ENCODE peak calls at places on chromosomes 16 and 17, in seven cellular contexts. I is heart left ventricle, W is ovary, Z is suprapubic skin, V is A549, C is body of pancreas, Q is spleen. R is an unnamed sample.

GRCh38 chr17:14061666-14062560 is 7.4 kb upstream of the COX10 start:
- DNase-seq in I (peak), W (no peak), Z (no peak), V (no peak), C (no peak), Q (no peak), R (peak)

GRCh38 chr16:73404001-73404400 is 356.1 kb upstream of the ZFHX3 start:
- DNase-seq in I (no peak), W (no peak), Z (no peak), V (no peak), C (no peak), Q (no peak), R (no peak)

GRCh38 chr17:50196826-50197225 is 4.6 kb downstream of the COL1A1 start:
- DNase-seq in I (no peak), W (no peak), Z (no peak), V (no peak), C (no peak), Q (no peak), R (peak)

GRCh38 chr16:84574191-84574590 is 43.7 kb downstream of the COTL1 start:
- DNase-seq in I (no peak), W (no peak), Z (no peak), V (no peak), C (no peak), Q (no peak), R (no peak)

GRCh38 chr16:3497771-3498170 is 2.5 kb upstream of the C16orf90 start:
- DNase-seq in I (no peak), W (no peak), Z (peak), V (no peak), C (no peak), Q (peak), R (no peak)

GRCh38 chr16:50298075-50298460 is 31.7 kb downstream of the ADCY7 start:
- DNase-seq in I (no peak), W (no peak), Z (peak), V (no peak), C (no peak), Q (peak), R (no peak)

GRCh38 chr17:18129041-18129502 is 20.5 kb downstream of the MYO15A start:
- DNase-seq in I (no peak), W (no peak), Z (no peak), V (no peak), C (no peak), Q (no peak), R (no peak)

GRCh38 chr16:22091721-22092120 is 620 bp upstream of the VWA3A start:
- DNase-seq in I (no peak), W (no peak), Z (no peak), V (no peak), C (no peak), Q (no peak), R (no peak)

GRCh38 chr17:64024781-64025731 is 4.6 kb upstream of the ICAM2 start:
- DNase-seq in I (no peak), W (no peak), Z (peak), V (no peak), C (peak), Q (no peak), R (no peak)

GRCh38 chr16:72120026-72120425 is 26.4 kb downstream of the DHX38 start:
- DNase-seq in I (no peak), W (no peak), Z (no peak), V (no peak), C (no peak), Q (peak), R (no peak)

GRCh38 chr17:29595943-29596774 is 3.2 kb downstream of the ANKRD13B start:
- DNase-seq in I (peak), W (no peak), Z (no peak), V (no peak), C (peak), Q (peak), R (no peak)

GRCh38 chr17:28982191-28982793 is 23.5 kb downstream of the SEZ6 start:
- DNase-seq in I (no peak), W (no peak), Z (no peak), V (no peak), C (no peak), Q (peak), R (no peak)

GRCh38 chr16:15857779-15858560 is 1.1 kb upstream of the MYH11 start:
- DNase-seq in I (peak), W (peak), Z (no peak), V (peak), C (peak), Q (no peak), R (no peak)

GRCh38 chr16:6081320-6081976 is 983.9 kb upstream of the EEF2KMT start:
- DNase-seq in I (no peak), W (no peak), Z (no peak), V (peak), C (peak), Q (no peak), R (no peak)

GRCh38 chr17:3557768-3558583 is at the start of gene TRPV3:
- DNase-seq in I (no peak), W (no peak), Z (no peak), V (no peak), C (peak), Q (peak), R (peak)

GRCh38 chr16:1959269-1960039 is at the start of gene NDUFB10:
- DNase-seq in I (peak), W (peak), Z (peak), V (peak), C (peak), Q (peak), R (peak)

GRCh38 chr16:56355786-56356275 is 69.5 kb downstream of the AMFR start:
- DNase-seq in I (no peak), W (peak), Z (peak), V (no peak), C (no peak), Q (peak), R (peak)

GRCh38 chr17:51046527-51047384 is 73.9 kb downstream of the SPAG9 start:
- DNase-seq in I (peak), W (peak), Z (no peak), V (no peak), C (peak), Q (no peak), R (peak)

GRCh38 chr16:84065536-84066132 is 23.0 kb upstream of the SLC38A8 start:
- DNase-seq in I (no peak), W (no peak), Z (no peak), V (peak), C (peak), Q (peak), R (peak)

GRCh38 chr17:49016775-49017463 is 19.7 kb downstream of the IGF2BP1 start:
- DNase-seq in I (no peak), W (no peak), Z (no peak), V (peak), C (peak), Q (no peak), R (no peak)

GRCh38 chr17:78537217-78537860 is 39.9 kb downstream of the DNAH17 start:
- DNase-seq in I (no peak), W (no peak), Z (no peak), V (no peak), C (no peak), Q (peak), R (no peak)

GRCh38 chr17:32693135-32693897 is 183.6 kb downstream of the MYO1D start:
- DNase-seq in I (no peak), W (no peak), Z (no peak), V (no peak), C (no peak), Q (no peak), R (no peak)

GRCh38 chr17:45332505-45332904 is 15.7 kb upstream of the MAP3K14 start:
- DNase-seq in I (no peak), W (no peak), Z (peak), V (no peak), C (no peak), Q (no peak), R (peak)

GRCh38 chr17:8149419-8150193 is 2.6 kb downstream of the PER1 start:
- DNase-seq in I (no peak), W (peak), Z (no peak), V (no peak), C (peak), Q (no peak), R (no peak)

GRCh38 chr16:67702130-67702529 is 17.0 kb downstream of the GFOD2 start:
- DNase-seq in I (no peak), W (no peak), Z (no peak), V (no peak), C (no peak), Q (no peak), R (no peak)

GRCh38 chr17:64060331-64060730 is 39.9 kb upstream of the ICAM2 start:
- DNase-seq in I (no peak), W (no peak), Z (no peak), V (no peak), C (no peak), Q (no peak), R (no peak)

GRCh38 chr16:66427036-66427446 is at the start of gene BEAN1:
- DNase-seq in I (no peak), W (peak), Z (no peak), V (peak), C (no peak), Q (no peak), R (no peak)

GRCh38 chr16:88338896-88339295 is 43.9 kb upstream of the ZNF469 start:
- DNase-seq in I (no peak), W (no peak), Z (no peak), V (no peak), C (no peak), Q (no peak), R (no peak)

GRCh38 chr17:45225964-45226530 is 4.4 kb downstream of the FMNL1 start:
- DNase-seq in I (peak), W (no peak), Z (no peak), V (no peak), C (peak), Q (peak), R (peak)

GRCh38 chr16:8634991-8635736 is 13.7 kb downstream of the METTL22 start:
- DNase-seq in I (no peak), W (no peak), Z (peak), V (peak), C (no peak), Q (peak), R (no peak)

GRCh38 chr17:40399185-40399584 is 18.5 kb downstream of the TOP2A start:
- DNase-seq in I (no peak), W (no peak), Z (no peak), V (peak), C (no peak), Q (no peak), R (no peak)

GRCh38 chr16:50203681-50204080 is 50.6 kb downstream of the TENT4B start:
- DNase-seq in I (no peak), W (no peak), Z (no peak), V (no peak), C (no peak), Q (no peak), R (no peak)

GRCh38 chr16:54422569-54422978 is 136.0 kb upstream of the IRX3 start:
- DNase-seq in I (no peak), W (no peak), Z (no peak), V (no peak), C (no peak), Q (no peak), R (no peak)
- H3K27ac ChIP-seq in I (peak), W (no peak), Z (peak), V (no peak), C (peak), Q (no peak), R (no peak)

DNA sequence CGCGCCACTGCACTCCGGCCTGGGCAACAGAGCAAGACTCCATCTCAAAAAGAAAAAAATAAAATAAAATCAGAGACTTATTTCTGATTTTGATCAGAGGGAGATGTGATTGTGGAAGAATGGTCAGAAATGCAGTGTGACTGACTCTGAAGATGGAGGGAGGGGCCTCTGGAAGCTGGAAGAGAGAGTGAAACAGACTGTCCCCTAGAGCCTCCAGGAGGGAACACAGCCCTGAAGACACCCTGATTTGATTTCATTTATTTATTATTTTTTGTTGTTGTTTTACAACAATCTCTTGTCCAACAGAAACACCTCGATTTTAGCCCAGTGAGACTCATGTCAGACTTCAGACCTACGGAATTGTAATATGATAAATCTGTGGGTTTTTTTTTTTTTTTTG is 26.1 kb downstream of the BCL7C start:
- DNase-seq in I (no peak), W (no peak), Z (no peak), V (peak), C (no peak), Q (no peak), R (no peak)
- TF ChIP-seq CTCF in I (no peak), W (no peak), Z (no peak), V (no peak), C (no peak), Q (no peak), R (no peak)

GRCh38 chr16:29849505-29849904 is 13.5 kb downstream of the CDIPT start:
- DNase-seq in I (no peak), W (peak), Z (no peak), V (no peak), C (no peak), Q (no peak), R (no peak)

GRCh38 chr16:29850998-29851397 is 12.0 kb downstream of the CDIPT start:
- DNase-seq in I (no peak), W (no peak), Z (no peak), V (no peak), C (no peak), Q (no peak), R (no peak)

GRCh38 chr16:29845656-29846055 is 17.4 kb downstream of the CDIPT start:
- DNase-seq in I (no peak), W (no peak), Z (no peak), V (no peak), C (no peak), Q (no peak), R (no peak)

GRCh38 chr16:29844575-29845331 is 18.3 kb downstream of the CDIPT start:
- DNase-seq in I (no peak), W (peak), Z (no peak), V (no peak), C (no peak), Q (no peak), R (no peak)

GRCh38 chr16:29848420-29849297 is 14.4 kb downstream of the CDIPT start:
- DNase-seq in I (peak), W (peak), Z (peak), V (peak), C (peak), Q (peak), R (peak)
- TF ChIP-seq POLR2A in I (no peak), W (no peak), Z (no peak), V (no peak), C (no peak), Q (no peak), R (no peak)

GRCh38 chr16:78815713-78816112 is 716.3 kb downstream of the WWOX start:
- DNase-seq in I (no peak), W (peak), Z (no peak), V (no peak), C (no peak), Q (no peak), R (no peak)
- H3K27ac ChIP-seq in I (peak), W (peak), Z (peak), V (no peak), C (peak), Q (no peak), R (peak)

DNA sequence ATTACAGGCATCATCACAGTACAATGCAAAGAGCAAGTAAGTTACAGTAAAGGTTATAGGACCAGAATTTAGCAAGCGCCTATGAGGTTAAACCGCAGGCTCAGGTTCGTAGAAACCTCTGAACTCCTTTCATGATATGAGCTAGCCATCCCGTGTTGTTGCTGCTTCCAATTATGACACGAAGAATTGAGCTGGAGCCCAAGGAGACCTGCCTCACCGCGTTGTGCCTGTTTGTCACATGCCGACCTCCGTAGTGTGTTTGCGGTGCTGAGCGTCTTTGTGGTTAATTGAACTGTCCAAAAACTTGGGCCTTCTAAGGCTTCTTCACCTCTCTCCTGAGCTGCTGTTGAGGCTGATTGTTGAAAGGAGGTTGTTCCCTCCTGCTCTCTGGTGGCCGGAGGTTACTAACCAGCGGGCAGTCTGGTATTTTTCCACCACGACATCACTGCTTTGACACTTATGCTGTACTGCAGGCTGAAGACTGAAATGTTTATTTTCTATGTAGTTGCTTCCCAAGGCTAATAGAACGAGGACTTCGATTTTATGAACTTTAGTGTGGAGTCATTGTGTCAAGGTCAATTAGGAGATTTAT is 67.5 kb downstream of the SEC14L1 start:
- DNase-seq in I (peak), W (peak), Z (no peak), V (no peak), C (peak), Q (no peak), R (peak)
- TF ChIP-seq CTCF in I (peak), W (no peak), Z (peak), V (peak), C (peak), Q (no peak), R (peak)

DNA sequence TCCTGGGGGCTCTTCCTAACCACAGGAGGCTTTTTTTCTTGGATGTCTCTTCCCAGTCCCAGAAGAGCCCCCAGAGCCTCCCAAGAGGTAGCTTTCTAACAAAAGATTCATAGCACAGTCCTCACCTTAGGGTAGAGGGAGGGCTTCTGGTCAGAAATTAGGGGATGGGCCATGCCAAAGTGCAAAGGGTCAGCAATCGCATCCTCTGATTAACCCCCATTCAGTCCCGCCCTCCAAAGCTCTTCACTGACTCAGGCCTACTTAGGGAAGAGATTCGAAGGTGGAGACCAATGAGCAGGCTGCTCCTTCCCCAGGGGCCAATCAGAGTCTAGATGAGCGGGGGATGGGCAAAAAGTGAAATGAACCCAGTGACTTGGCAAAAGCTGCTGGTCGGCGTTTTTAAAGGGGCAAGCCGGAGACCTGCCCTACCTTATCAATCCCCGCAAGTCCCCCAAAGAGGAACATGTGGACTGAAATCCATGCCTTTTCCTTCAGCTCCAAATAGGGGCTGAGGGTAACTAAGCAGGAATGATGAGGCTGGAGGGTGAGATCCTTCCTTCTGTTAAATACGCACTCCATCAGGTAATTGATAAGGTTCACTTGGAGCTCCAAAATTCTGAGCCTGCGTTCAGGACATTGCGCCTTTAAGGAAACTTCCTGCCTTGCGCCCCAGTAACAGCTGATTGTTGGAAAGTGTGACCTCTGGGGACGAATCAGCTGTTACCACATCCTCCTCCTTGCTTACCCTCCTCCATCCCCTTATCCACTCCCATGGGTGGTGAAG is 6.9 kb upstream of the TLCD2 start:
- DNase-seq in I (peak), W (peak), Z (peak), V (peak), C (peak), Q (peak), R (peak)
- TF ChIP-seq POLR2A in I (peak), W (peak), Z (no peak), V (peak), C (peak), Q (no peak), R (peak)

DNA sequence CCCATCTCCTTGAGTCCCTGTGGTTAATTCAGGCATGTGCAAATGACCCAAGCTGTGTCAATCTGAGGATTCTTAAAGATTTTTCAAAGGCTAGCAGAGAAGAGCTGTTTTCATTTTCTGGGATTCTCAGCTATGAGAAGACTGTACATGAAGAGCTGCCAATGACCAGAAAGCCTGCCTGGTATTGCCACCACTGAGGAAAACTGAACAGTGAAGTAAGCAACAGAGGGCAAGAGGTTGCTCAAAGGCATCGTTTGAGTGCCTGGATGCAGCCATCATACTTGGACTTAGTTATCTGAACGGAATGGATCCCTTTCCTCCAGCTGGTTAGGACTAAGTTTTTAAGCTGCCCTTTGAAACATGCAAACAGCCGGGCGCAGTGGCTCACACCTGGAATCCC is 38.4 kb downstream of the FAM20A start:
- DNase-seq in I (no peak), W (no peak), Z (no peak), V (no peak), C (no peak), Q (no peak), R (no peak)
- H3K27ac ChIP-seq in I (no peak), W (no peak), Z (no peak), V (no peak), C (no peak), Q (no peak), R (no peak)

GRCh38 chr16:86610779-86611516 is 32.6 kb downstream of the FOXL1 start:
- DNase-seq in I (no peak), W (no peak), Z (no peak), V (no peak), C (no peak), Q (no peak), R (no peak)

GRCh38 chr16:86609661-86610060 is 31.3 kb downstream of the FOXL1 start:
- DNase-seq in I (no peak), W (no peak), Z (no peak), V (no peak), C (no peak), Q (no peak), R (no peak)

GRCh38 chr16:86611517-86611840 is 33.1 kb downstream of the FOXL1 start:
- DNase-seq in I (peak), W (no peak), Z (no peak), V (no peak), C (no peak), Q (no peak), R (no peak)

GRCh38 chr16:86608301-86608747 is 30.0 kb downstream of the FOXL1 start:
- DNase-seq in I (no peak), W (no peak), Z (no peak), V (no peak), C (no peak), Q (no peak), R (peak)

GRCh38 chr16:86609115-86609514 is 30.8 kb downstream of the FOXL1 start:
- DNase-seq in I (no peak), W (no peak), Z (no peak), V (no peak), C (no peak), Q (no peak), R (no peak)
- TF ChIP-seq CTCF in I (no peak), W (no peak), Z (no peak), V (no peak), C (no peak), Q (no peak), R (no peak)

GRCh38 chr17:80101160-80101945 is at the start of gene GAA:
- DNase-seq in I (peak), W (peak), Z (peak), V (peak), C (peak), Q (peak), R (peak)
- TF ChIP-seq POLR2A in I (no peak), W (peak), Z (no peak), V (peak), C (peak), Q (peak), R (peak)